ENCODE peak calls at places on chromosomes 7 and 10, in four cellular contexts. V, R, W and F are unnamed samples.
A peak's percentile ranks its signal among the peaks of the same experiment; 100 is the strongest.

GRCh38 chr10:99658622-99659030 is 683 bp upstream of the ENTPD7 start:
- DNase-seq in V (peak; percentile 33), W (no peak), R (peak; percentile 9), F (peak; percentile 55)

GRCh38 chr10:24784923-24785322 is 61.2 kb upstream of the ARHGAP21 start:
- DNase-seq in R (no peak), V (no peak), W (no peak), F (no peak)

GRCh38 chr7:112462236-112462635 is 12.0 kb downstream of the IFRD1 start:
- DNase-seq in R (no peak), V (no peak), W (no peak), F (peak; percentile 63)

GRCh38 chr10:116913681-116914080 is 64.4 kb downstream of the ENO4 start:
- DNase-seq in V (no peak), W (no peak), R (no peak), F (no peak)

GRCh38 chr7:98617960-98618418 is 904 bp downstream of the NPTX2 start:
- DNase-seq in R (no peak), W (no peak), V (no peak), F (no peak)

GRCh38 chr7:30923774-30924413 is 12.2 kb downstream of the AQP1 start:
- DNase-seq in R (no peak), V (peak; percentile 22), W (no peak), F (no peak)

GRCh38 chr10:14585287-14586193 is 189.2 kb downstream of the FAM107B start:
- DNase-seq in V (peak; percentile 56), W (no peak), R (peak; percentile 53), F (no peak)

GRCh38 chr7:36283711-36284130 is 105.9 kb upstream of the ANLN start:
- DNase-seq in R (no peak), V (no peak), W (no peak), F (no peak)

GRCh38 chr10:95121904-95122303 is 52.6 kb upstream of the CYP2C8 start:
- DNase-seq in V (no peak), W (no peak), R (no peak), F (no peak)

GRCh38 chr10:71621263-71621751 is 98.3 kb downstream of the C10orf105 start:
- DNase-seq in R (peak; percentile 88), V (peak; percentile 62), W (no peak), F (no peak)

GRCh38 chr7:106071999-106072714 is 40.0 kb downstream of the SYPL1 start:
- DNase-seq in V (no peak), W (no peak), R (peak; percentile 73), F (no peak)

GRCh38 chr7:46682841-46683624 is 762.0 kb upstream of the IGFBP3 start:
- DNase-seq in W (no peak), R (no peak), V (no peak), F (peak; percentile 3)

GRCh38 chr10:63700209-63700934 is 179.2 kb downstream of the REEP3 start:
- DNase-seq in R (no peak), W (no peak), V (no peak), F (peak; percentile 99)

GRCh38 chr7:38731195-38731594 is 100.0 kb upstream of the AMPH start:
- DNase-seq in V (no peak), W (no peak), R (no peak), F (peak; percentile 49)

GRCh38 chr7:122397381-122397780 is 92.8 kb upstream of the FEZF1 start:
- DNase-seq in R (no peak), W (no peak), V (no peak), F (no peak)

GRCh38 chr7:116689787-116690186 is 17.8 kb downstream of the MET start:
- DNase-seq in V (no peak), W (no peak), R (no peak), F (no peak)

GRCh38 chr7:102273749-102274712 is 12.6 kb upstream of the SH2B2 start:
- DNase-seq in R (peak; percentile 61), V (peak; percentile 68), W (no peak), F (peak; percentile 83)

GRCh38 chr10:113557389-113558321 is 4.8 kb downstream of the HABP2 start:
- DNase-seq in V (peak; percentile 43), R (no peak), W (no peak), F (no peak)

GRCh38 chr10:89574348-89574747 is 39.0 kb upstream of the SLC16A12 start:
- DNase-seq in W (no peak), V (no peak), R (no peak), F (no peak)

GRCh38 chr10:3074145-3074665 is 6.9 kb downstream of the PFKP start:
- DNase-seq in R (no peak), V (no peak), W (no peak), F (peak; percentile 47)

GRCh38 chr7:75725306-75725705 is 13.4 kb downstream of the HIP1 start:
- DNase-seq in W (no peak), V (no peak), R (no peak), F (no peak)
- H3K56ac ChIP-seq in W (no peak overlapping the region), V (no peak overlapping the region), R (no peak overlapping the region), F (no peak overlapping the region)

GRCh38 chr10:127908958-127909267 is 2.0 kb downstream of the PTPRE start:
- DNase-seq in V (no peak), W (no peak), R (no peak), F (no peak)
- H3K56ac ChIP-seq in V (no peak overlapping the region), W (no peak overlapping the region), R (no peak overlapping the region), F (no peak overlapping the region)

DNA sequence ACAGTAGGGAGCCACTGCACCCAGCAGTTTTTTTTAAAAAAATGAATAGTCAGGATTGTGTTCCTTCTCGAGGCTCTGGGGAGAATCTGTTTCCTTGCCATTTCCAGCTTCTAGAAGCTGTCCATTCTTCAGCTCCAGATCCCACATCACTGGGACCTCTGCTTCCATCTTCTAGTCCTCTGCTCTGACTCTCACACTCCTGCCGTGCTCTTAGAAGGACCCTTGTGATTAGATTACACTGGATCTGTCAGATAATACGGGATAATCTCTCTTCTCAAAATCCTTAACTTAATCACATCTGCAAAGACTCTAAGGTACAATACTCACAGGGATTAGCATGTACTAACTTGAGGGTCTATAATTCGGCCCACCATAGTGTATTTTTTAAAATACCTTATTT is 158.9 kb upstream of the SP4 start:
- DNase-seq in V (no peak), W (no peak), R (peak; percentile 51), F (no peak)
- H3K56ac ChIP-seq in V (no peak overlapping the region), W (no peak overlapping the region), R (no peak overlapping the region), F (no peak overlapping the region)

DNA sequence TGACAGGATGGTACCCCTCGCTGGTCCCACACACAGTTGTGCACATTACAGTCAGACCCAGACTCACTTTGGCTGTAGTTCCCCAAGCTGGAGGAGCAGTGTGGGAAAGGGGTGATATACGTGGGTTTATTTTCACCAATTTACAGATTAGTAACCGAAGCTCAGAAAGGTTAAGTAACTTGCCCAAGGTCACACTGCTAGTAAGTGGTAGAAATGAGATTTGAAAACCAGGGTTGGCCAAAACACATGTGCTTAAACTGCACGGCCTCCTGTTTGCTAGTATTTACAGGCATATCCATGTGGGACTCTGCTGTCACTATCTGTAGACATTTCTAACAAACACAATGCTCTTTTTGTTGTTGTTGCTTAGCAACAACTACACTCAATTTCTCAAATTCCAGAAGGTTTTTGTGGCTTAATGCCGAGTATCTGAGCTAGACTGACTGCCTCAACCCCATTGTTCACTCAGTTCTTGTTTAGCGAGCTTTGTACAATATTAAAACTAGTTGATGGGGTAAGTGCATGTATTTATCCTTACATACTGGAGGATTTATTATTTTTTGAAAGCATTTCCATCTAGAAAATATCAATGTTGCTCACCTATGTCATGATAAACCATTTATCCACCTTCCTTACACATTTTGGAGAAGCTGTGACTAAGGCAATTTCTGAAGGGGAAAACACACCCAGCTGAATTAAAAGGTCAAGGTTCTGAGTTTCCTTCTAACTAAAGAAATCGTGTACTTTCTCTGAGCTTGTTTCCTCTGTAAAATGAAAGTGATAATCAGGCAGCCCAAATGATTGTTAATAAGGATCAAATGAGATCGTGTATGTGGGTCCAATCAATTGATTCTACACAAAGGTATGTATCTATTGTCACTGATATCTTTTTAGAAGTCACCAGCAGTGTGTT is 5.3 kb upstream of the TMEM139 start:
- DNase-seq in V (no peak), R (peak; percentile 78), W (no peak), F (peak; percentile 68)
- H3K56ac ChIP-seq in V (no peak overlapping the region), R (no peak overlapping the region), W (no peak overlapping the region), F (no peak overlapping the region)

DNA sequence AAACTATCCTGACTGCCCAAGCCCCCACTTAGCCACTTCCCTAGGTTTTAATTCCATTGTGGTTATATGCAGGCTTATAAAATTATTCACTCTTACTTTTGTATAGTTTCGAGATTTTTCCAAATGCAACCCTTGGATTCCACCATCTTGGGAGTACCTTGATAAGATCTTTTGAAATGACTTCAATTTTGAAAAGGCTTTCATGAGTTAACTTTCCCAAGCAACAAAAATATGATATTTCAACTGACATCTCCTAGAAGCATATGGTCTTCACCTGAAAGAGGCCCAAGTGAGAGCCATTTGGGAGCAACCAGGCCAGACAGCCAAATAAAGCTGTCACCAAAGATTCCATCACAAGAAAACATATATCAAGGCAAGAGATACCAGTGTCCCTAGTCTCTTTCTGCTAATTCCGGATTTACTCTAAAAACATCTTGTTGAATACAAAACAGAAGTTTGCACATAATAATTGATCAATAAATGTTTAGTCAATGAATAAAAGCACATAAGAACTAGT is 1.7 kb upstream of the ST8SIA6 start:
- DNase-seq in W (no peak), R (no peak), V (no peak), F (no peak)
- H3K56ac ChIP-seq in W (no peak overlapping the region), R (no peak overlapping the region), V (no peak overlapping the region), F (no peak overlapping the region)

GRCh38 chr10:31384589-31384949 is 65.6 kb downstream of the ZEB1 start:
- DNase-seq in V (no peak), W (no peak), R (no peak), F (peak; percentile 38)

GRCh38 chr10:31383810-31384588 is 65.0 kb downstream of the ZEB1 start:
- DNase-seq in W (no peak), R (no peak), V (no peak), F (no peak)

GRCh38 chr10:31381171-31381570 is 62.2 kb downstream of the ZEB1 start:
- DNase-seq in R (no peak), V (no peak), W (no peak), F (no peak)

DNA sequence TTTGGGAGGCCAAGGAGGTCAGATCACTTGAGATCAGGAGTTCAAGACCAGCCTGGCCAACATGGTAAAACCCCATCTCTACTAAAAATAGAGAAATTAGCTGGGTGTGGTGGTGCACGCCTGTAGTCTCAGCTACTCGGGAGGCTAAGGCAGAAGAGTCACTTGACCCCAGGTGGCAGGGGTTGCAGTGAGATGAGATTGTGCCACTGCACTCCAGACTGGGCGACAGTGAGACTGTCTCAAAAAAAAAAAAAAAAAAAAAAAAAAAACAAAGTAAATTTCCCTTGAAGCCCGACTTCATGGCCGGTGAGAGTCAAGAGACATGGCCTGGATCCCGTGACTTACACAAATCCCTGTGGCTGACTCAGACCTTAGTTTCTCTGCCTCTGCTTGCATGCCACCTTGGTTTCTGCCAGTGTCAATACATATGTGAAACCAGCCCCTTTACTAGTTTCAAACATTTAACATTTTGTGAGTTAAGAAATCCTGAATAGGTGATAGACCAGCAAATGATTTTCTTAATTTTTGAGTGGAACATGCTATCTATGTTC is 62.8 kb downstream of the ZEB1 start:
- DNase-seq in V (no peak), R (no peak), W (no peak), F (peak; percentile 55)
- H3K56ac ChIP-seq in V (no peak overlapping the region), R (no peak overlapping the region), W (no peak overlapping the region), F (no peak overlapping the region)

GRCh38 chr10:91471602-91472001 is 61.5 kb downstream of the HECTD2 start:
- DNase-seq in V (no peak), R (no peak), W (no peak), F (no peak)
- H3K56ac ChIP-seq in V (no peak overlapping the region), R (no peak overlapping the region), W (no peak overlapping the region), F (no peak overlapping the region)

GRCh38 chr7:34320412-34320811 is 337.6 kb upstream of the NPSR1 start:
- DNase-seq in R (no peak), W (no peak), V (no peak), F (no peak)
- H3K56ac ChIP-seq in R (no peak overlapping the region), W (no peak overlapping the region), V (no peak overlapping the region), F (no peak overlapping the region)